ENCODE peak calls at places on chromosomes 12 and 14, in four cellular contexts. Q is kidney, V is endodermal cell, U is right cardiac atrium. C is an unnamed sample.
A peak's percentile ranks its signal among the peaks of the same experiment; 100 is the strongest.

GRCh38 chr12:109880049-109880931 is at the start of gene GLTP:
- DNase-seq in Q (peak; percentile 95), U (peak; percentile 95), V (peak; percentile 98), C (peak; percentile 79)

GRCh38 chr12:29750131-29750927 is 33.4 kb downstream of the TMTC1 start:
- DNase-seq in V (no peak), Q (no peak), U (no peak), C (no peak)

GRCh38 chr12:6458281-6459003 is 6.6 kb downstream of the TAPBPL start:
- DNase-seq in Q (no peak), U (no peak), V (no peak), C (no peak)

GRCh38 chr12:128794661-128795529 is 28.9 kb downstream of the SLC15A4 start:
- DNase-seq in Q (no peak), U (no peak), V (no peak), C (no peak)

GRCh38 chr12:71440393-71441349 is 1.1 kb downstream of the LGR5 start:
- DNase-seq in Q (no peak), U (no peak), V (peak; percentile 81), C (no peak)

GRCh38 chr12:16281157-16281556 is 3.7 kb upstream of the SLC15A5 start:
- DNase-seq in U (peak; percentile 16), V (no peak), Q (no peak), C (no peak)

GRCh38 chr12:62783881-62784280 is 151.1 kb downstream of the PPM1H start:
- DNase-seq in V (peak; percentile 55), U (no peak), Q (no peak), C (no peak)

GRCh38 chr12:104549820-104550480 is 93.2 kb downstream of the CHST11 start:
- DNase-seq in V (no peak), U (no peak), Q (no peak), C (no peak)

GRCh38 chr12:93502802-93503623 is 35.7 kb downstream of the MRPL42 start:
- DNase-seq in U (no peak), V (peak; percentile 86), Q (no peak), C (no peak)

GRCh38 chr12:188910-189621 is 24.9 kb downstream of the SLC6A12 start:
- DNase-seq in U (peak; percentile 79), Q (no peak), V (peak; percentile 92), C (peak; percentile 70)

GRCh38 chr14:21089271-21089670 is 9.2 kb downstream of the ZNF219 start:
- DNase-seq in Q (no peak), V (no peak), U (no peak), C (no peak)

GRCh38 chr12:68367903-68368302 is 35.7 kb upstream of the MDM1 start:
- DNase-seq in V (no peak), U (no peak), Q (no peak), C (no peak)

GRCh38 chr12:52874573-52875435 is 26.0 kb upstream of the KRT78 start:
- DNase-seq in U (no peak), V (no peak), Q (peak; percentile 37), C (no peak)

GRCh38 chr14:69614592-69614991 is 3.2 kb downstream of the SUSD6 start:
- DNase-seq in Q (no peak), U (no peak), V (no peak), C (no peak)

GRCh38 chr12:66775941-66776340 is 97.1 kb upstream of the GRIP1 start:
- DNase-seq in V (no peak), Q (no peak), U (no peak), C (no peak)

GRCh38 chr14:21917699-21918436 is 244.2 kb upstream of the OR4E1 start:
- DNase-seq in U (no peak), Q (no peak), V (peak; percentile 68), C (no peak)

GRCh38 chr14:71103662-71104484 is 196.6 kb downstream of the PCNX1 start:
- DNase-seq in U (no peak), Q (no peak), V (no peak), C (no peak)

GRCh38 chr12:104701756-104702155 is 245.0 kb downstream of the CHST11 start:
- DNase-seq in V (no peak), U (no peak), Q (no peak), C (no peak)

GRCh38 chr12:113135178-113136127 is at the start of gene RASAL1:
- DNase-seq in Q (peak; percentile 93), U (no peak), V (peak; percentile 99), C (no peak)

GRCh38 chr12:4809449-4810218 is 89.4 kb downstream of the GALNT8 start:
- DNase-seq in V (peak; percentile 86), U (peak; percentile 53), Q (no peak), C (no peak)

GRCh38 chr12:119412811-119413794 is 78.6 kb downstream of the CCDC60 start:
- DNase-seq in V (peak; percentile 97), U (peak; percentile 84), Q (peak; percentile 46), C (peak; percentile 30)

DNA sequence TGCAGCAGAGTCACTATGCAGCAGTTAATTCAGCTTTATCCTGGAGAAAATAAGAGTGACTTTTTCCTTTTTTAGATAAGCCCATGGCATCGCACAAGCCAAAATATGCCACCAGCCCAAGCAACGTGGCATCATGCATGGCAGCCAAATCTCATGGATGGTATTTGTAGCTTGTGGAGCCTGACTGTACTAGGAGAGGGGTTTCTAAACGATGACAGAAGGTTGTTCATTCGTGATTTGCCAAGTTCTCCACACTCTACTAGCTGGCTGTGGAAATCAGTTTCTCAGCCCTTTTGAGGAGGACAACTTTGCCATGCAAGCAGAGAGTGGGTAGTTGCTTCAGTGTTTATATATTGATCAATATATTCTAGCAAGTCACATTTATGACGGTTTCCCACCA is 41.4 kb upstream of the ATXN2 start:
- DNase-seq in U (no peak), Q (no peak), V (no peak), C (no peak)
- H3K9me3 ChIP-seq in U (no peaks in the 10 kb centered on the region), Q (no peaks in the 10 kb centered on the region), V (no peaks in the 10 kb centered on the region), C (no peaks in the 10 kb centered on the region)

DNA sequence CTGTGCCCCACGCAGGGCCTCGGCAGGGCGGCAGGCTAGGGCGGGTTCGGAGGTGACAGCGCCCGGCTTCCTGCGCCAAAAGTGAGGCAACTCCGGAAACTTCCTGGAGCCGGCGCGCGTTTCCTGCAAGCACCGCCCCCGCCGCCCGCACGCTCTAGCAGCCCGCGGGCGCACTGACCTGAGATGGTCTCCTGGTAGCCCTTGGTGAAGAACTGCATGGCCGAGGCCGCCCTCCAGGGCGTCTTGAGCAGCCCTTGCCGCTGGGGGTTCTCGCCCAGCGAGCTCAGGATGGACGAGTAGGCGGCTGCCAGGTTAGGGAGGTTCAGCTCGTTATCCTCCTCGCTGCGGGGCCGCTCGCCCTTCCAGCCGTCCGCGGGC is 494 bp downstream of the GCH1 start:
- DNase-seq in V (peak; percentile 91), U (peak; percentile 90), Q (peak; percentile 89), C (peak; percentile 54)
- H3K9me3 ChIP-seq in V (no peaks in the 10 kb centered on the region), U (no peaks in the 10 kb centered on the region), Q (no peaks in the 10 kb centered on the region), C (no peaks in the 10 kb centered on the region)

GRCh38 chr14:99121027-99121875 is 150.7 kb downstream of the BCL11B start:
- DNase-seq in Q (no peak), V (peak; percentile 43), U (no peak), C (no peak)
- H3K9me3 ChIP-seq in Q (no peaks in the 10 kb centered on the region), V (no peaks in the 10 kb centered on the region), U (no peaks in the 10 kb centered on the region), C (no peaks in the 10 kb centered on the region)

DNA sequence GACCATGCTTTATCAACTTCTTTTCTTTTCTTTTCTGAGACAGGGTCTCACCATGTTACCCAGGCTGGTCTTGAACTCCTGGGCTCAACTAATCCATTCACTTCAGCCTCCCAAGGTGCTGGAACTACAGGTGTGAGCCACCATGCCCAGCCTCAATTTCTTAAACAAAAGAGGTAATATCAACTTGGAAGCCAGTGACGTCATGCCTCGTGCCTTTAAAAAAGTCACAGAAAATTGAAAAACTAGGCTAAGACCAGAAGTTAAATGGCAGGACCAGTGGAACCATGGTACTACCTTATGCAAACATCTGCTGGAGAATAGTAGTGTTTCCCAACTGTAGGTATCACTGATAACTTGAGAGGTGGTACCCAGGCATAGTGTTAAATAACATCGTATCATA is 103.3 kb downstream of the KSR2 start:
- DNase-seq in V (no peak), U (no peak), Q (no peak), C (no peak)
- H3K9me3 ChIP-seq in V (no peaks in the 10 kb centered on the region), U (peaks cover 2% of the 10 kb centered on the region), Q (no peaks in the 10 kb centered on the region), C (no peaks in the 10 kb centered on the region)

GRCh38 chr14:80237142-80237541 is 25.8 kb upstream of the DIO2 start:
- DNase-seq in U (no peak), Q (no peak), V (no peak), C (no peak)

DNA sequence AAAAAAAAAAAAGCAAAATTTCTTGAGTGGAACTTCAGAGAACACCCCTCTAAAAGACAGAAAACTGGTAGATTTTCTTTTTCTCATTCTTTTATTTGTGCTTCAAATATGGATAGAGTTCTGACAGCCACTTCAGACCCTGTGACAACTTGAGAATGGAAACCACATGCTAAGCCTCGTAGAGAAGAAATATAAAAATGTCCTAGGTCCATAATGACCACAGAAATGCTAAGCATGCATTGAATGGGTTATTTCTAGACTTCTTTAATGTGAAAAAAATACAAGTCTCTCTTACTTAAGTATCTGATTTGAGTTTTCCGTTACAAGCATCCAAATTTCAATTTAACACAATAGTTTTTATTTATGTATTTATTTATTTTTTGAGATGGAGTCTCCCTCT is 28.3 kb upstream of the DIO2 start:
- DNase-seq in U (no peak), V (no peak), Q (no peak), C (no peak)
- H3K9me3 ChIP-seq in U (no peaks in the 10 kb centered on the region), V (peaks cover 27% of the 10 kb centered on the region), Q (peaks cover 6% of the 10 kb centered on the region), C (no peaks in the 10 kb centered on the region)

GRCh38 chr12:132945806-132946506 is 10.2 kb downstream of the ZNF605 start:
- DNase-seq in V (no peak), U (no peak), Q (no peak), C (no peak)

GRCh38 chr12:132946507-132946820 is 9.6 kb downstream of the ZNF605 start:
- DNase-seq in V (peak; percentile 31), Q (no peak), U (no peak), C (no peak)

GRCh38 chr12:132941336-132941954 is 14.7 kb downstream of the ZNF605 start:
- DNase-seq in V (no peak), Q (no peak), U (no peak), C (no peak)

GRCh38 chr12:132940071-132940719 is 15.9 kb downstream of the ZNF605 start:
- DNase-seq in V (peak; percentile 30), Q (no peak), U (no peak), C (no peak)

GRCh38 chr12:132942611-132943010 is 13.5 kb downstream of the ZNF605 start:
- DNase-seq in V (no peak), Q (no peak), U (no peak), C (no peak)
- H3K9me3 ChIP-seq in V (peaks cover 78% of the 10 kb centered on the region), Q (peaks cover 48% of the 10 kb centered on the region), U (peaks cover 18% of the 10 kb centered on the region), C (peaks cover 7% of the 10 kb centered on the region)

DNA sequence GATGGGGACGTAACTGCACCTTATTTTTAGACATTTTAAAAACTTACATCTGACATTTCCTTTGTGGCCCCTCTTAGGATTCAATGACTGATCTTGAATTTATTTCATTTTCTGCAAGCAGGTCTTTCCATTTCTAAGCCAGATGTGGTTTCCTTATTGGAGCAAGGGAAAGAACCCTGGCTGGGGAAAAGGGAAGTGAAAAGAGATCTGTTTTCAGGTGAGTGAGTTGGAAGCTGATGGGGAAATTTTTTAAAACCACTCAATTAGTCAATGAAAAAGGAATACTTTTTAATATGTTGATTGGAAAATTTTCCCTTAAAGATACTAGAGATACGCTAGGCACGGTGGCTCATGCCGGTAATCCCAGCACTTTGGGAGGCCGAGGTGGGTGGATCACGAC is 2.6 kb downstream of the ZNF140 start:
- DNase-seq in Q (no peak), U (no peak), V (no peak), C (no peak)
- H3K9me3 ChIP-seq in Q (peaks cover 59% of the 10 kb centered on the region), U (peaks cover 10% of the 10 kb centered on the region), V (peaks cover 82% of the 10 kb centered on the region), C (peaks cover 28% of the 10 kb centered on the region)

C was measured in MG63.